ENCODE peak calls at places on chromosomes 4 and X, in seven cellular contexts. C, Q, I, G, F, L and A are unnamed samples.

GRCh38 chr4:54276633-54277426 is 47.7 kb downstream of the PDGFRA start:
- DNase-seq in C (no peak), Q (no peak), I (no peak), G (no peak), F (no peak), L (no peak), A (peak)

GRCh38 chr4:107037188-107037587 is 1.1 kb upstream of the DKK2 start:
- DNase-seq in C (peak), Q (no peak), I (no peak), G (no peak), F (no peak), L (no peak), A (no peak)

GRCh38 chrX:84340981-84341380 is 153.0 kb upstream of the RPS6KA6 start:
- DNase-seq in C (no peak), Q (no peak), I (no peak), G (no peak), F (no peak), L (no peak), A (no peak)

GRCh38 chrX:3346436-3347329 is at the start of gene MXRA5:
- DNase-seq in C (no peak), Q (no peak), I (peak), G (no peak), F (peak), L (peak), A (no peak)

GRCh38 chr4:48127882-48128394 is 6.1 kb downstream of the TXK start:
- DNase-seq in C (peak), Q (peak), I (peak), G (peak), F (peak), L (peak), A (peak)

GRCh38 chr4:5988086-5988845 is 30.0 kb downstream of the C4orf50 start:
- DNase-seq in C (peak), Q (no peak), I (no peak), G (no peak), F (peak), L (no peak), A (no peak)

GRCh38 chr4:169846396-169846795 is 88.7 kb upstream of the HPF1 start:
- DNase-seq in C (no peak), Q (no peak), I (no peak), G (no peak), F (no peak), L (peak), A (no peak)

GRCh38 chr4:112170451-112170993 is 25.3 kb downstream of the FAM241A start:
- DNase-seq in C (no peak), Q (no peak), I (peak), G (peak), F (no peak), L (peak), A (no peak)

GRCh38 chr4:164438321-164438720 is 315.6 kb upstream of the SMIM31 start:
- DNase-seq in C (no peak), Q (no peak), I (no peak), G (no peak), F (no peak), L (peak), A (no peak)

GRCh38 chr4:127400736-127401346 is 231.9 kb upstream of the INTU start:
- DNase-seq in C (peak), Q (peak), I (peak), G (peak), F (peak), L (peak), A (peak)

GRCh38 chrX:137926090-137926489 is 360.2 kb downstream of the ZIC3 start:
- DNase-seq in C (no peak), Q (no peak), I (no peak), G (no peak), F (no peak), L (no peak), A (peak)

GRCh38 chr4:34935739-34936138 is 1308.6 kb downstream of the ARAP2 start:
- DNase-seq in C (no peak), Q (no peak), I (no peak), G (no peak), F (no peak), L (no peak), A (no peak)

GRCh38 chrX:108019382-108019857 is 25.4 kb upstream of the VSIG1 start:
- DNase-seq in C (no peak), Q (no peak), I (no peak), G (no peak), F (no peak), L (no peak), A (no peak)

DNA sequence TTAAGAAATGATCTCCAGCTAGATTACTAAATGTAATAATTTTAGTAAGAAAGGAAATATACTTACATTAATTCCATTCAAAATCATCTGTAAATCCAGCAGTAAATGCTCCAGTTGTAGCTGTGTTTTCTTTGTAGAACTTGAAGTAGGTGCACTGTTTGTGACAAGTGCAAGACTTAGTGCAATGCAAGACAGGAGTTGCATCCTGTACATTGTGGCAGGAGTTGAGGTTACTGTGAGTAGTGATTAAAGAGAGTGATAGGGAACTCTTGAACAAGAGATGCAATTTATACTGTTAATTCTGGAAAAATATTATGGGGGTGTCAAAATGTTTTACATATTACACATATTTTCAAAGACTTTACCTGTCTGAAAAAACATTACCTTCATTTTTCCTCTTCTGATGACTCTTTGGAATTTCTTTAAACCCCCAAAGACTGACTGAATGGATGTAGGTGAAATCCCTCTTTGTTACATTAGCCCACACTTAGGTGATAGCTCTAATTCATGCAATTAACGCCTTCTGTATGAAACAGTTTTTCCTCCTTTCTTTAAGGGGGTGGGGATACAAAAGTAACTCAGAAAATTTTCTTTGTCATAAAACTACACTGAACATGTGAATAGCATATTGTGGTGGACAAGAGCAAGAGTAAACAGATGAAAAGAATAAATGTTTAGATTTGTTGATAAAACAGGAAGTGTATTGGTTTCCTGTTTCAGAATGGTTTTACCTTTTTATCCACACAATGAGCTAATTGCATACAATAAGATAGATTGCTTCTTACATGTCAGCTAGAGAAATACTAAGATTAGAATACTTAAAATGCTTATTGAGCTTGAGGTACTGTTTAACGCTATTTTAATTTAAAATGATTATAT is at the start of gene IL2:
- DNase-seq in C (no peak), Q (no peak), I (no peak), G (no peak), F (no peak), L (no peak), A (no peak)
- H3K4me3 ChIP-seq in C (no peak), Q (no peak), I (no peak), G (no peak), F (no peak), L (no peak), A (no peak)

GRCh38 chr4:26028133-26028792 is 114.2 kb downstream of the SMIM20 start:
- DNase-seq in C (no peak), Q (no peak), I (no peak), G (no peak), F (peak), L (no peak), A (no peak)
- H3K4me3 ChIP-seq in C (no peak), Q (no peak), I (no peak), G (no peak), F (no peak), L (no peak), A (no peak)

GRCh38 chrX:13938766-13939530 is 90.7 kb downstream of the GEMIN8 start:
- DNase-seq in C (no peak), Q (no peak), I (no peak), G (no peak), F (no peak), L (no peak), A (no peak)
- H3K4me3 ChIP-seq in C (peak), Q (no peak), I (no peak), G (no peak), F (peak), L (no peak), A (no peak)

GRCh38 chr4:1541449-1542225 is 135.4 kb upstream of the NKX1-1 start:
- DNase-seq in C (no peak), Q (no peak), I (no peak), G (no peak), F (no peak), L (no peak), A (no peak)
- H3K4me3 ChIP-seq in C (no peak), Q (no peak), I (no peak), G (no peak), F (no peak), L (no peak), A (no peak)

GRCh38 chr4:189202182-189202868 is 738.3 kb upstream of the FRG1 start:
- DNase-seq in C (peak), Q (no peak), I (peak), G (peak), F (peak), L (peak), A (peak)
- H3K4me3 ChIP-seq in C (peak), Q (no peak), I (peak), G (no peak), F (no peak), L (peak), A (no peak)

DNA sequence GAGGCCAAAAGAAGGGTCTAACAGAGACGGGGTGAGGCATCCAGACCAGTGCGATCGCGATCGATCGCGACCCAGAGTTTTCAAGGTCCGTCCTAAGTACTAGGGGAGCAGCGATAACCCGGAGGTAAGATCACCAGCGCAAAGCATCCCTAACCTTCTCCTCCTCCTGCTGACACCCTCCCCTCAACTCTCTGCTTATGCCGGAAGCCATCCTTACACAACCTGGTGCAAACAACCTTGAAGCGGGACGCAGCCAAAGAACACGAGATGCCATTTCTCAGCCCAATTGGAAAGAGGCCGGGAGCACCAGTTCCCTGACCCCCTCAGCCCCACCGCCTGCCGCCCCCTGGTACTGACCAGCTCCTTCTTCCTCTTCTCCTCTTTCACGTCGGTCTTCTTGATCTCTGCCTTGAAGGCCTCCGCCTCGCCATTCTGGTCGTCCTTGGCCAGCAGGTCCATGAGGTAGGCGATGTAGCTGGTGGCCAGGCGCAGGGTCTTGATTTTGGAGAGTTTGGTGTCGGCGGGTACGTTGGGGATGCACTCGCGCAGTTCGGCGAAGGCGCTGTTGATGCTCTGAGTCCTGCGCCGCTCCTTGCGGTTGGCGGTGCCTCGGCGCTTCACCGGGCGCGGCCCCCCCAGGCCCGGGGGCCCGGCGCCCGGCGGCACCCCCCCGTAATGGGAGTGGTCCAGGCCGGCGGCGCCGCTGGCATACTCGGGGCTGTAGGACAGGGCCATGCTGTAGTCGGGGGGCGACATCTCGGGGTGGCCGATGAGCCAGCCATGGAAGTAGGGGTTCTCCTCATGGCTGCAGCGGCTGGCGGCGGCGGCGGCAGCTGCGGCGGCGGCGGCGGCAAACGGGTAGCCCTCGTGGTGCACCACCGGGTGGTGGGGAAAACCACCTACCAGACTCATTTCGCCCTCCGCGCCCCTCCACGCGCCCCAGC is 1.4 kb downstream of the HAND2 start:
- DNase-seq in C (peak), Q (no peak), I (no peak), G (no peak), F (peak), L (no peak), A (no peak)
- H3K4me3 ChIP-seq in C (peak), Q (no peak), I (peak), G (no peak), F (no peak), L (no peak), A (no peak)